ENCODE peak calls at places on chromosome 10, in four cellular contexts. O is dorsolateral prefrontal cortex, E is HCT116, X is tibial nerve. Q is an unnamed sample.

GRCh38 chr10:110069502-110069982 is 61.8 kb downstream of the ADD3 start:
- DNase-seq in E (no peak), X (no peak), O (no peak), Q (no peak)

GRCh38 chr10:110436554-110437350 is 61.0 kb upstream of the DUSP5 start:
- DNase-seq in E (no peak), X (no peak), O (no peak), Q (peak)

GRCh38 chr10:92238586-92239098 is 52.2 kb downstream of the CPEB3 start:
- DNase-seq in E (no peak), O (peak), X (peak), Q (peak)

GRCh38 chr10:107071301-107071700 is 93.2 kb downstream of the SORCS1 start:
- DNase-seq in O (no peak), E (no peak), X (no peak), Q (no peak)

GRCh38 chr10:78551184-78552005 is 517.4 kb upstream of the ZMIZ1 start:
- DNase-seq in E (no peak), X (no peak), O (no peak), Q (no peak)

GRCh38 chr10:126191192-126191591 is 197.1 kb downstream of the ADAM12 start:
- DNase-seq in O (no peak), X (no peak), E (no peak), Q (no peak)

GRCh38 chr10:78510566-78511323 is 477.1 kb downstream of the RPS24 start:
- DNase-seq in X (no peak), E (no peak), O (no peak), Q (no peak)

GRCh38 chr10:34539533-34540315 is 275.4 kb downstream of the PARD3 start:
- DNase-seq in X (no peak), E (no peak), O (no peak), Q (no peak)

GRCh38 chr10:29839826-29840515 is 205.2 kb upstream of the SVIL start:
- DNase-seq in X (no peak), E (no peak), O (no peak), Q (peak)

GRCh38 chr10:70284542-70285150 is 842 bp upstream of the NPFFR1 start:
- DNase-seq in O (no peak), E (no peak), X (no peak), Q (no peak)

GRCh38 chr10:132229834-132230556 is 43.2 kb downstream of the DPYSL4 start:
- DNase-seq in E (no peak), O (no peak), X (no peak), Q (no peak)

GRCh38 chr10:27660268-27660667 is 85.4 kb downstream of the MKX start:
- DNase-seq in E (no peak), X (no peak), O (no peak), Q (no peak)

GRCh38 chr10:28382520-28383269 is 79.8 kb upstream of the MPP7 start:
- DNase-seq in O (no peak), X (no peak), E (no peak), Q (no peak)

GRCh38 chr10:80429521-80429966 is 21.2 kb downstream of the PRXL2A start:
- DNase-seq in O (no peak), X (no peak), E (peak), Q (no peak)

GRCh38 chr10:7707102-7707501 is 4.0 kb downstream of the ITIH2 start:
- DNase-seq in X (no peak), O (no peak), E (no peak), Q (no peak)

GRCh38 chr10:94010886-94011285 is 17.2 kb downstream of the PLCE1 start:
- DNase-seq in E (no peak), O (no peak), X (no peak), Q (no peak)
- TF ChIP-seq CTCF in E (no peak), O (no peak), X (no peak), Q (no peak)

GRCh38 chr10:54983255-54983654 is 182.2 kb upstream of the PCDH15 start:
- DNase-seq in O (no peak), E (no peak), X (no peak), Q (no peak)

DNA sequence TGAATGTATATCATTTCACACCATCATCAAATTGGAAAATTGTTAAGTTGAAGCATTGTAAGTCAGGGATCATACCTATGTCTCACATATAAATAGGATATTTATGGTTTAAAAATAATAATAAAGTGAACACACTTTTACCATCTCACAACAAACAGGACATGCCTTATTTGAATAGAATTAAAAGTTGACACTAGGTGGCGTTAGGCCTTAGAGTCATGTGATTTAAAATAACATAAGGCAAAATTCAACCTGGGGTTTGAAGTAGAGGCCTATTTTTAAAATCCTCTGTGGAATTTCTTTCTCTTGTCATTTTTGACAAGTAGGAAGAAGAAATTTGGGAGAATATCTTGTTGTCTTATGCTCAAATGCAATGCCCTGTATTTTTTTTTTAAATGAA is 184.7 kb upstream of the PCDH15 start:
- DNase-seq in O (no peak), X (no peak), E (no peak), Q (no peak)
- TF ChIP-seq CTCF in O (peak), X (peak), E (no peak), Q (no peak)

GRCh38 chr10:71598673-71599072 is 120.9 kb downstream of the C10orf105 start:
- DNase-seq in E (no peak), X (peak), O (peak), Q (peak)

GRCh38 chr10:71596127-71596526 is 123.5 kb downstream of the C10orf105 start:
- DNase-seq in O (no peak), X (no peak), E (no peak), Q (no peak)

GRCh38 chr10:71596759-71597158 is 122.8 kb downstream of the C10orf105 start:
- DNase-seq in E (no peak), O (no peak), X (no peak), Q (no peak)

GRCh38 chr10:71599518-71599917 is 120.1 kb downstream of the C10orf105 start:
- DNase-seq in X (no peak), E (no peak), O (no peak), Q (no peak)

DNA sequence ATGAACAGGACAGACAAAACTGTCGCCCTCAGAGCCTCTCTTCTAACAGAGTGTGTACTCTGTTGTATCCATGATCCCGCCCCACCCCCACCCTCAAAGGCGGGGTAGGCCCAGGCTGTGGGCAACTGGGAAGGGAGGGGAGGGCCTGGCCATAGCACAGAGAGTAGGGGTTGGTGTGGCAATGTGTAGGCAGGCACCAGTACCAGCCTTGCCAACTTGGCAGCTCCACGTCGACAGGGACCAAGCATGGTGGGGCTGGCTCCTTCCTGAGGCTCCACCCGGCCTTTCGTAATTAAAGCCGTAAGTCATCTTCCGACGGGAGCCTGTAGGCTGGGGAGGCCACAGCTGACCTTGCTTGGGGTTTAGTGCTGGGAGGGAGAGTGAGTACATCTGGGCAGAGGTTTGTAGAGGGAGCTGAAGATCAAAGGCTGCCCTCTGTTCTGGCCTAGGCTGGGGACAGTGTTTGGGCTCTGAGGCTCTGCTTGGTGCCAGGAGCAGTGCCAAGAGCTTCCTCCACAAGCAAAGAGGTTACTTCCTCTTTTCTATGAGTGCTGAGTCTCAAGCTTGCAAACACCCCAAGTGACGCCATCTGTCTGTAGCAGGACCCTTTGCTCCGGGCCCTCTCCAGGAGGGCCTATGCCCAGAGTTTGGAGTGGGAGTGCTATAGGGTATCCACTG is 121.6 kb downstream of the C10orf105 start:
- DNase-seq in X (peak), E (no peak), O (peak), Q (peak)
- TF ChIP-seq CTCF in X (no peak), E (no peak), O (no peak), Q (no peak)

GRCh38 chr10:12129222-12130111 is at the start of gene SEC61A2:
- DNase-seq in E (peak), O (peak), X (peak), Q (peak)

GRCh38 chr10:12135631-12136030 is 6.2 kb downstream of the SEC61A2 start:
- DNase-seq in X (no peak), O (no peak), E (no peak), Q (no peak)

GRCh38 chr10:12130237-12130872 is 878 bp downstream of the SEC61A2 start:
- DNase-seq in O (peak), X (peak), E (peak), Q (no peak)
- TF ChIP-seq CTCF in O (peak), X (peak), E (peak), Q (peak)